ENCODE peak calls at places on chromosomes 12 and 14, in six cellular contexts. L is activated T-cell treated with anti-CD3 and anti-CD28 coated beads, Interleukin-2, amount 50 U/mL, for 72 hours; O is colonic mucosa; X is stimulated activated CD4-positive, alpha-beta T cell treated with anti-CD3 and anti-CD28 coated beads, Interleukin-15, amount 100 ng/mL, for 1 hour; T is NCI-H2081 treated with DMSO at 0.1 percent for 48 hours; D is sciatic nerve. Y is an unnamed sample.

GRCh38 chr14:104116544-104117340 is 21.6 kb upstream of the KIF26A start:
- DNase-seq in X (no peak), D (peak), T (no peak), L (no peak), O (peak), Y (peak)

GRCh38 chr14:30419037-30419436 is 139.9 kb upstream of the G2E3 start:
- DNase-seq in X (no peak), O (no peak), T (no peak), D (no peak), L (no peak), Y (no peak)

GRCh38 chr12:76764856-76765255 is 941 bp downstream of the ZDHHC17 start:
- DNase-seq in O (no peak), L (peak), X (no peak), T (no peak), D (no peak), Y (no peak)

GRCh38 chr14:23446291-23446851 is 10.9 kb upstream of the MYH7 start:
- DNase-seq in D (no peak), T (no peak), O (peak), L (no peak), X (no peak), Y (no peak)

GRCh38 chr12:6276936-6277615 is 33.4 kb upstream of the PLEKHG6 start:
- DNase-seq in T (no peak), O (peak), X (no peak), D (peak), L (no peak), Y (no peak)

GRCh38 chr12:22047495-22047894 is 1.5 kb downstream of the CMAS start:
- DNase-seq in D (no peak), O (no peak), L (no peak), T (no peak), X (no peak), Y (no peak)

GRCh38 chr12:57434517-57435223 is at the start of gene INHBC:
- DNase-seq in X (no peak), T (no peak), O (no peak), L (no peak), D (no peak), Y (no peak)

GRCh38 chr12:131208425-131208824 is 254.7 kb downstream of the ADGRD1 start:
- DNase-seq in T (no peak), X (no peak), O (no peak), L (no peak), D (peak), Y (no peak)

GRCh38 chr14:61103541-61104339 is 122.7 kb downstream of the SLC38A6 start:
- DNase-seq in O (no peak), X (no peak), T (no peak), D (no peak), L (peak), Y (no peak)

GRCh38 chr12:119913931-119914330 is 36.8 kb upstream of the CIT start:
- DNase-seq in D (no peak), X (no peak), L (no peak), O (no peak), T (no peak), Y (no peak)

GRCh38 chr12:89454080-89454848 is 70.3 kb downstream of the GALNT4 start:
- DNase-seq in L (no peak), O (no peak), T (no peak), D (no peak), X (no peak), Y (no peak)

GRCh38 chr14:77570706-77571293 is 45.6 kb downstream of the SPTLC2 start:
- DNase-seq in L (no peak), T (no peak), O (no peak), D (no peak), X (no peak), Y (no peak)

GRCh38 chr12:47209014-47209413 is 129.3 kb upstream of the AMIGO2 start:
- DNase-seq in T (no peak), D (no peak), O (no peak), L (no peak), X (no peak), Y (no peak)

GRCh38 chr12:127677537-127678131 is 589.3 kb upstream of the TMEM132C start:
- DNase-seq in X (peak), T (peak), D (peak), O (peak), L (peak), Y (peak)

GRCh38 chr12:108532061-108532848 is 17.2 kb downstream of the FICD start:
- DNase-seq in T (no peak), O (no peak), L (no peak), X (no peak), D (no peak), Y (no peak)

GRCh38 chr14:96423446-96424103 is 31.6 kb downstream of the AK7 start:
- DNase-seq in T (no peak), O (no peak), L (no peak), X (no peak), D (no peak), Y (no peak)

GRCh38 chr12:123902821-123903220 is 69.8 kb downstream of the CCDC92 start:
- DNase-seq in L (no peak), X (no peak), T (no peak), D (no peak), O (no peak), Y (no peak)